ENCODE peak calls at places on chromosomes 5 and 9, in seven cellular contexts. One of them, this sample, is unnamed.

GRCh38 chr5:121550989-121551388 is 300.7 kb upstream of the FTMT start:
- DNase-seq in HTR-8/SVneo: no peak
- DNase-seq in psoas muscle: no peak
- DNase-seq in head of caudate nucleus: no peak
- DNase-seq in Calu3: no peak
- DNase-seq in stimulated activated CD4-positive, alpha-beta T cell treated with anti-CD3 and anti-CD28 coated beads, Interleukin-4, amount 100 ng/mL, for 4 hours: no peak
- DNase-seq in choroid plexus epithelial cell: no peak
- DNase-seq in this sample: no peak

GRCh38 chr5:143464723-143465490 is 61.4 kb upstream of the NR3C1 start:
- DNase-seq in stimulated activated CD4-positive, alpha-beta T cell treated with anti-CD3 and anti-CD28 coated beads, Interleukin-4, amount 100 ng/mL, for 4 hours: no peak
- DNase-seq in psoas muscle: no peak
- DNase-seq in head of caudate nucleus: no peak
- DNase-seq in Calu3: no peak
- DNase-seq in HTR-8/SVneo: no peak
- DNase-seq in choroid plexus epithelial cell: no peak
- DNase-seq in this sample: no peak

GRCh38 chr5:41736641-41737040 is 133.6 kb downstream of the OXCT1 start:
- DNase-seq in choroid plexus epithelial cell: peak
- DNase-seq in head of caudate nucleus: no peak
- DNase-seq in psoas muscle: no peak
- DNase-seq in HTR-8/SVneo: no peak
- DNase-seq in Calu3: no peak
- DNase-seq in stimulated activated CD4-positive, alpha-beta T cell treated with anti-CD3 and anti-CD28 coated beads, Interleukin-4, amount 100 ng/mL, for 4 hours: no peak
- DNase-seq in this sample: no peak

GRCh38 chr5:120436996-120437395 is 27.1 kb upstream of the PRR16 start:
- DNase-seq in stimulated activated CD4-positive, alpha-beta T cell treated with anti-CD3 and anti-CD28 coated beads, Interleukin-4, amount 100 ng/mL, for 4 hours: no peak
- DNase-seq in choroid plexus epithelial cell: peak
- DNase-seq in head of caudate nucleus: no peak
- DNase-seq in psoas muscle: no peak
- DNase-seq in HTR-8/SVneo: no peak
- DNase-seq in Calu3: no peak
- DNase-seq in this sample: no peak

GRCh38 chr5:120517607-120518252 is 53.6 kb downstream of the PRR16 start:
- DNase-seq in stimulated activated CD4-positive, alpha-beta T cell treated with anti-CD3 and anti-CD28 coated beads, Interleukin-4, amount 100 ng/mL, for 4 hours: no peak
- DNase-seq in choroid plexus epithelial cell: peak
- DNase-seq in psoas muscle: no peak
- DNase-seq in Calu3: no peak
- DNase-seq in HTR-8/SVneo: no peak
- DNase-seq in head of caudate nucleus: no peak
- DNase-seq in this sample: no peak

GRCh38 chr5:140881889-140882590 is at the start of gene PCDHA13:
- DNase-seq in choroid plexus epithelial cell: no peak
- DNase-seq in HTR-8/SVneo: no peak
- DNase-seq in Calu3: peak
- DNase-seq in psoas muscle: no peak
- DNase-seq in stimulated activated CD4-positive, alpha-beta T cell treated with anti-CD3 and anti-CD28 coated beads, Interleukin-4, amount 100 ng/mL, for 4 hours: no peak
- DNase-seq in head of caudate nucleus: peak
- DNase-seq in this sample: peak

GRCh38 chr9:134064711-134065110 is 3.1 kb downstream of the BRD3 start:
- DNase-seq in HTR-8/SVneo: no peak
- DNase-seq in stimulated activated CD4-positive, alpha-beta T cell treated with anti-CD3 and anti-CD28 coated beads, Interleukin-4, amount 100 ng/mL, for 4 hours: no peak
- DNase-seq in psoas muscle: no peak
- DNase-seq in Calu3: no peak
- DNase-seq in choroid plexus epithelial cell: no peak
- DNase-seq in head of caudate nucleus: no peak
- DNase-seq in this sample: no peak

GRCh38 chr5:108278285-108279240 is 103.3 kb downstream of the FBXL17 start:
- DNase-seq in head of caudate nucleus: no peak
- DNase-seq in psoas muscle: no peak
- DNase-seq in HTR-8/SVneo: no peak
- DNase-seq in stimulated activated CD4-positive, alpha-beta T cell treated with anti-CD3 and anti-CD28 coated beads, Interleukin-4, amount 100 ng/mL, for 4 hours: no peak
- DNase-seq in Calu3: no peak
- DNase-seq in choroid plexus epithelial cell: no peak
- DNase-seq in this sample: no peak

GRCh38 chr9:80020530-80020929 is 448.8 kb downstream of the TLE4 start:
- DNase-seq in psoas muscle: no peak
- DNase-seq in stimulated activated CD4-positive, alpha-beta T cell treated with anti-CD3 and anti-CD28 coated beads, Interleukin-4, amount 100 ng/mL, for 4 hours: no peak
- DNase-seq in head of caudate nucleus: no peak
- DNase-seq in HTR-8/SVneo: no peak
- DNase-seq in Calu3: no peak
- DNase-seq in choroid plexus epithelial cell: no peak
- DNase-seq in this sample: peak

GRCh38 chr5:170638051-170638450 is 134.2 kb downstream of the KCNIP1 start:
- DNase-seq in psoas muscle: no peak
- DNase-seq in Calu3: no peak
- DNase-seq in stimulated activated CD4-positive, alpha-beta T cell treated with anti-CD3 and anti-CD28 coated beads, Interleukin-4, amount 100 ng/mL, for 4 hours: no peak
- DNase-seq in head of caudate nucleus: no peak
- DNase-seq in HTR-8/SVneo: no peak
- DNase-seq in choroid plexus epithelial cell: no peak
- DNase-seq in this sample: no peak

GRCh38 chr9:89919171-89919681 is 314.4 kb downstream of the GADD45G start:
- DNase-seq in psoas muscle: no peak
- DNase-seq in head of caudate nucleus: peak
- DNase-seq in Calu3: peak
- DNase-seq in stimulated activated CD4-positive, alpha-beta T cell treated with anti-CD3 and anti-CD28 coated beads, Interleukin-4, amount 100 ng/mL, for 4 hours: no peak
- DNase-seq in choroid plexus epithelial cell: no peak
- DNase-seq in HTR-8/SVneo: no peak
- DNase-seq in this sample: peak

GRCh38 chr5:66333192-66333591 is 189.1 kb downstream of the SREK1 start:
- DNase-seq in head of caudate nucleus: no peak
- DNase-seq in Calu3: no peak
- DNase-seq in psoas muscle: no peak
- DNase-seq in choroid plexus epithelial cell: no peak
- DNase-seq in HTR-8/SVneo: no peak
- DNase-seq in stimulated activated CD4-positive, alpha-beta T cell treated with anti-CD3 and anti-CD28 coated beads, Interleukin-4, amount 100 ng/mL, for 4 hours: no peak
- DNase-seq in this sample: no peak

GRCh38 chr5:7146886-7147285 is 249.1 kb upstream of the ADCY2 start:
- DNase-seq in choroid plexus epithelial cell: no peak
- DNase-seq in HTR-8/SVneo: no peak
- DNase-seq in psoas muscle: no peak
- DNase-seq in stimulated activated CD4-positive, alpha-beta T cell treated with anti-CD3 and anti-CD28 coated beads, Interleukin-4, amount 100 ng/mL, for 4 hours: no peak
- DNase-seq in head of caudate nucleus: no peak
- DNase-seq in Calu3: peak
- DNase-seq in this sample: no peak

GRCh38 chr9:124594673-124595072 is 87.5 kb upstream of the NR5A1 start:
- DNase-seq in stimulated activated CD4-positive, alpha-beta T cell treated with anti-CD3 and anti-CD28 coated beads, Interleukin-4, amount 100 ng/mL, for 4 hours: no peak
- DNase-seq in choroid plexus epithelial cell: no peak
- DNase-seq in HTR-8/SVneo: no peak
- DNase-seq in Calu3: no peak
- DNase-seq in head of caudate nucleus: no peak
- DNase-seq in psoas muscle: no peak
- DNase-seq in this sample: no peak

GRCh38 chr9:133958756-133959155 is 33.4 kb downstream of the VAV2 start:
- DNase-seq in HTR-8/SVneo: no peak
- DNase-seq in head of caudate nucleus: no peak
- DNase-seq in Calu3: no peak
- DNase-seq in choroid plexus epithelial cell: no peak
- DNase-seq in stimulated activated CD4-positive, alpha-beta T cell treated with anti-CD3 and anti-CD28 coated beads, Interleukin-4, amount 100 ng/mL, for 4 hours: no peak
- DNase-seq in psoas muscle: no peak
- DNase-seq in this sample: peak

GRCh38 chr9:134607971-134608370 is 33.6 kb upstream of the COL5A1 start:
- DNase-seq in psoas muscle: no peak
- DNase-seq in choroid plexus epithelial cell: peak
- DNase-seq in stimulated activated CD4-positive, alpha-beta T cell treated with anti-CD3 and anti-CD28 coated beads, Interleukin-4, amount 100 ng/mL, for 4 hours: no peak
- DNase-seq in HTR-8/SVneo: no peak
- DNase-seq in head of caudate nucleus: no peak
- DNase-seq in Calu3: no peak
- DNase-seq in this sample: no peak

GRCh38 chr5:142872217-142872616 is 102.0 kb downstream of the ARHGAP26 start:
- DNase-seq in head of caudate nucleus: no peak
- DNase-seq in stimulated activated CD4-positive, alpha-beta T cell treated with anti-CD3 and anti-CD28 coated beads, Interleukin-4, amount 100 ng/mL, for 4 hours: no peak
- DNase-seq in psoas muscle: no peak
- DNase-seq in choroid plexus epithelial cell: no peak
- DNase-seq in Calu3: no peak
- DNase-seq in HTR-8/SVneo: no peak
- DNase-seq in this sample: no peak

GRCh38 chr9:124754289-124754688 is 16.8 kb downstream of the NR6A1 start:
- DNase-seq in head of caudate nucleus: no peak
- DNase-seq in psoas muscle: no peak
- DNase-seq in HTR-8/SVneo: peak
- DNase-seq in choroid plexus epithelial cell: peak
- DNase-seq in Calu3: no peak
- DNase-seq in stimulated activated CD4-positive, alpha-beta T cell treated with anti-CD3 and anti-CD28 coated beads, Interleukin-4, amount 100 ng/mL, for 4 hours: no peak
- DNase-seq in this sample: no peak

GRCh38 chr5:61653802-61654580 is 321.9 kb downstream of the ZSWIM6 start:
- DNase-seq in stimulated activated CD4-positive, alpha-beta T cell treated with anti-CD3 and anti-CD28 coated beads, Interleukin-4, amount 100 ng/mL, for 4 hours: no peak
- DNase-seq in psoas muscle: no peak
- DNase-seq in choroid plexus epithelial cell: no peak
- DNase-seq in HTR-8/SVneo: no peak
- DNase-seq in head of caudate nucleus: no peak
- DNase-seq in Calu3: no peak
- DNase-seq in this sample: no peak

GRCh38 chr9:4630836-4631235 is 31.3 kb upstream of the PLPP6 start:
- DNase-seq in choroid plexus epithelial cell: peak
- DNase-seq in head of caudate nucleus: no peak
- DNase-seq in HTR-8/SVneo: no peak
- DNase-seq in psoas muscle: no peak
- DNase-seq in stimulated activated CD4-positive, alpha-beta T cell treated with anti-CD3 and anti-CD28 coated beads, Interleukin-4, amount 100 ng/mL, for 4 hours: no peak
- DNase-seq in Calu3: no peak
- DNase-seq in this sample: no peak

GRCh38 chr5:51811883-51812282 is 428.6 kb downstream of the ISL1 start:
- DNase-seq in head of caudate nucleus: no peak
- DNase-seq in psoas muscle: no peak
- DNase-seq in choroid plexus epithelial cell: no peak
- DNase-seq in stimulated activated CD4-positive, alpha-beta T cell treated with anti-CD3 and anti-CD28 coated beads, Interleukin-4, amount 100 ng/mL, for 4 hours: no peak
- DNase-seq in Calu3: no peak
- DNase-seq in HTR-8/SVneo: no peak
- DNase-seq in this sample: no peak

GRCh38 chr5:56986631-56986957 is 34.7 kb upstream of the MIER3 start:
- DNase-seq in head of caudate nucleus: no peak
- DNase-seq in choroid plexus epithelial cell: no peak
- DNase-seq in psoas muscle: no peak
- DNase-seq in stimulated activated CD4-positive, alpha-beta T cell treated with anti-CD3 and anti-CD28 coated beads, Interleukin-4, amount 100 ng/mL, for 4 hours: no peak
- DNase-seq in Calu3: no peak
- DNase-seq in HTR-8/SVneo: no peak
- DNase-seq in this sample: no peak

GRCh38 chr9:28648723-28649122 is 1075.4 kb upstream of the C9orf72 start:
- DNase-seq in head of caudate nucleus: no peak
- DNase-seq in stimulated activated CD4-positive, alpha-beta T cell treated with anti-CD3 and anti-CD28 coated beads, Interleukin-4, amount 100 ng/mL, for 4 hours: no peak
- DNase-seq in choroid plexus epithelial cell: no peak
- DNase-seq in psoas muscle: no peak
- DNase-seq in HTR-8/SVneo: no peak
- DNase-seq in Calu3: no peak
- DNase-seq in this sample: no peak

GRCh38 chr5:137164961-137165360 is 334.2 kb downstream of the SPOCK1 start:
- DNase-seq in stimulated activated CD4-positive, alpha-beta T cell treated with anti-CD3 and anti-CD28 coated beads, Interleukin-4, amount 100 ng/mL, for 4 hours: no peak
- DNase-seq in HTR-8/SVneo: no peak
- DNase-seq in choroid plexus epithelial cell: no peak
- DNase-seq in psoas muscle: no peak
- DNase-seq in Calu3: no peak
- DNase-seq in head of caudate nucleus: no peak
- DNase-seq in this sample: no peak

GRCh38 chr5:143057580-143057999 is 287.4 kb downstream of the ARHGAP26 start:
- DNase-seq in choroid plexus epithelial cell: peak
- DNase-seq in head of caudate nucleus: no peak
- DNase-seq in stimulated activated CD4-positive, alpha-beta T cell treated with anti-CD3 and anti-CD28 coated beads, Interleukin-4, amount 100 ng/mL, for 4 hours: no peak
- DNase-seq in psoas muscle: no peak
- DNase-seq in HTR-8/SVneo: no peak
- DNase-seq in Calu3: no peak
- DNase-seq in this sample: peak

GRCh38 chr5:25516136-25516535 is 871.4 kb upstream of the CDH10 start:
- DNase-seq in HTR-8/SVneo: peak
- DNase-seq in psoas muscle: no peak
- DNase-seq in choroid plexus epithelial cell: no peak
- DNase-seq in Calu3: no peak
- DNase-seq in stimulated activated CD4-positive, alpha-beta T cell treated with anti-CD3 and anti-CD28 coated beads, Interleukin-4, amount 100 ng/mL, for 4 hours: no peak
- DNase-seq in head of caudate nucleus: no peak
- DNase-seq in this sample: no peak

GRCh38 chr5:30401479-30402058 is 791.9 kb upstream of the CDH6 start:
- DNase-seq in stimulated activated CD4-positive, alpha-beta T cell treated with anti-CD3 and anti-CD28 coated beads, Interleukin-4, amount 100 ng/mL, for 4 hours: no peak
- DNase-seq in choroid plexus epithelial cell: peak
- DNase-seq in psoas muscle: no peak
- DNase-seq in Calu3: peak
- DNase-seq in HTR-8/SVneo: peak
- DNase-seq in head of caudate nucleus: peak
- DNase-seq in this sample: no peak

GRCh38 chr5:37873988-37874387 is 34.1 kb upstream of the GDNF start:
- DNase-seq in choroid plexus epithelial cell: no peak
- DNase-seq in stimulated activated CD4-positive, alpha-beta T cell treated with anti-CD3 and anti-CD28 coated beads, Interleukin-4, amount 100 ng/mL, for 4 hours: no peak
- DNase-seq in Calu3: no peak
- DNase-seq in psoas muscle: no peak
- DNase-seq in HTR-8/SVneo: no peak
- DNase-seq in head of caudate nucleus: no peak
- DNase-seq in this sample: no peak

GRCh38 chr5:43115968-43116367 is 4.7 kb upstream of the ZNF131 start:
- DNase-seq in Calu3: no peak
- DNase-seq in head of caudate nucleus: no peak
- DNase-seq in HTR-8/SVneo: no peak
- DNase-seq in choroid plexus epithelial cell: no peak
- DNase-seq in stimulated activated CD4-positive, alpha-beta T cell treated with anti-CD3 and anti-CD28 coated beads, Interleukin-4, amount 100 ng/mL, for 4 hours: no peak
- DNase-seq in psoas muscle: no peak
- DNase-seq in this sample: no peak

GRCh38 chr9:105206821-105207699 is 37.4 kb upstream of the SLC44A1 start:
- DNase-seq in stimulated activated CD4-positive, alpha-beta T cell treated with anti-CD3 and anti-CD28 coated beads, Interleukin-4, amount 100 ng/mL, for 4 hours: no peak
- DNase-seq in head of caudate nucleus: no peak
- DNase-seq in Calu3: no peak
- DNase-seq in choroid plexus epithelial cell: peak
- DNase-seq in HTR-8/SVneo: no peak
- DNase-seq in psoas muscle: no peak
- DNase-seq in this sample: no peak

GRCh38 chr5:111226556-111226955 is 2.4 kb downstream of the CAMK4 start:
- DNase-seq in Calu3: no peak
- DNase-seq in choroid plexus epithelial cell: no peak
- DNase-seq in stimulated activated CD4-positive, alpha-beta T cell treated with anti-CD3 and anti-CD28 coated beads, Interleukin-4, amount 100 ng/mL, for 4 hours: no peak
- DNase-seq in psoas muscle: no peak
- DNase-seq in head of caudate nucleus: no peak
- DNase-seq in HTR-8/SVneo: no peak
- DNase-seq in this sample: no peak

GRCh38 chr5:68178579-68178978 is 37.0 kb upstream of the PIK3R1 start:
- DNase-seq in HTR-8/SVneo: peak
- DNase-seq in psoas muscle: no peak
- DNase-seq in head of caudate nucleus: peak
- DNase-seq in Calu3: no peak
- DNase-seq in stimulated activated CD4-positive, alpha-beta T cell treated with anti-CD3 and anti-CD28 coated beads, Interleukin-4, amount 100 ng/mL, for 4 hours: no peak
- DNase-seq in choroid plexus epithelial cell: peak
- DNase-seq in this sample: no peak

GRCh38 chr5:65481171-65481575 is 547 bp downstream of the ADAMTS6 start:
- DNase-seq in psoas muscle: no peak
- DNase-seq in choroid plexus epithelial cell: peak
- DNase-seq in head of caudate nucleus: no peak
- DNase-seq in Calu3: no peak
- DNase-seq in stimulated activated CD4-positive, alpha-beta T cell treated with anti-CD3 and anti-CD28 coated beads, Interleukin-4, amount 100 ng/mL, for 4 hours: no peak
- DNase-seq in HTR-8/SVneo: no peak
- DNase-seq in this sample: peak

GRCh38 chr5:154059039-154059430 is 20.3 kb downstream of the MFAP3 start:
- DNase-seq in stimulated activated CD4-positive, alpha-beta T cell treated with anti-CD3 and anti-CD28 coated beads, Interleukin-4, amount 100 ng/mL, for 4 hours: no peak
- DNase-seq in head of caudate nucleus: no peak
- DNase-seq in HTR-8/SVneo: no peak
- DNase-seq in Calu3: no peak
- DNase-seq in choroid plexus epithelial cell: no peak
- DNase-seq in psoas muscle: no peak
- DNase-seq in this sample: peak

GRCh38 chr5:82641362-82641988 is 363.3 kb upstream of the RPS23 start:
- DNase-seq in HTR-8/SVneo: peak
- DNase-seq in Calu3: peak
- DNase-seq in choroid plexus epithelial cell: peak
- DNase-seq in psoas muscle: peak
- DNase-seq in head of caudate nucleus: peak
- DNase-seq in stimulated activated CD4-positive, alpha-beta T cell treated with anti-CD3 and anti-CD28 coated beads, Interleukin-4, amount 100 ng/mL, for 4 hours: no peak
- DNase-seq in this sample: peak

GRCh38 chr5:26003966-26004365 is 1034.4 kb downstream of the CDH9 start:
- DNase-seq in stimulated activated CD4-positive, alpha-beta T cell treated with anti-CD3 and anti-CD28 coated beads, Interleukin-4, amount 100 ng/mL, for 4 hours: no peak
- DNase-seq in psoas muscle: no peak
- DNase-seq in choroid plexus epithelial cell: no peak
- DNase-seq in Calu3: no peak
- DNase-seq in HTR-8/SVneo: no peak
- DNase-seq in head of caudate nucleus: no peak
- DNase-seq in this sample: no peak

GRCh38 chr9:33750307-33750838 is 45.0 kb upstream of the PRSS3 start:
- DNase-seq in stimulated activated CD4-positive, alpha-beta T cell treated with anti-CD3 and anti-CD28 coated beads, Interleukin-4, amount 100 ng/mL, for 4 hours: no peak
- DNase-seq in head of caudate nucleus: no peak
- DNase-seq in Calu3: peak
- DNase-seq in HTR-8/SVneo: no peak
- DNase-seq in psoas muscle: peak
- DNase-seq in choroid plexus epithelial cell: peak
- DNase-seq in this sample: no peak

GRCh38 chr9:89408628-89409101 is 89.2 kb downstream of the SEMA4D start:
- DNase-seq in head of caudate nucleus: peak
- DNase-seq in choroid plexus epithelial cell: no peak
- DNase-seq in psoas muscle: no peak
- DNase-seq in Calu3: no peak
- DNase-seq in HTR-8/SVneo: no peak
- DNase-seq in stimulated activated CD4-positive, alpha-beta T cell treated with anti-CD3 and anti-CD28 coated beads, Interleukin-4, amount 100 ng/mL, for 4 hours: no peak
- DNase-seq in this sample: no peak